ENCODE peak calls at places on chromosomes 3 and 15, in eight cellular contexts. One of them, this sample, is unnamed.

GRCh38 chr3:123194552-123194951 is 7.2 kb upstream of the SEC22A start:
- DNase-seq in AG08395: peak
- DNase-seq in neuronal stem cell: peak
- DNase-seq in GM12865: no peak
- DNase-seq in ELF-1: peak
- DNase-seq in left ventricle myocardium inferior: no peak
- DNase-seq in non-pigmented ciliary epithelial cell: no peak
- DNase-seq in GM13977: no peak
- DNase-seq in this sample: no peak

GRCh38 chr3:129701161-129701560 is 94.7 kb upstream of the PLXND1 start:
- DNase-seq in GM13977: no peak
- DNase-seq in GM12865: no peak
- DNase-seq in ELF-1: no peak
- DNase-seq in non-pigmented ciliary epithelial cell: no peak
- DNase-seq in left ventricle myocardium inferior: no peak
- DNase-seq in neuronal stem cell: no peak
- DNase-seq in AG08395: no peak
- DNase-seq in this sample: no peak

GRCh38 chr15:61796056-61796455 is 264.2 kb downstream of the VPS13C start:
- DNase-seq in non-pigmented ciliary epithelial cell: no peak
- DNase-seq in GM12865: no peak
- DNase-seq in GM13977: no peak
- DNase-seq in ELF-1: no peak
- DNase-seq in neuronal stem cell: no peak
- DNase-seq in AG08395: peak
- DNase-seq in left ventricle myocardium inferior: no peak
- DNase-seq in this sample: no peak

GRCh38 chr15:59741274-59741906 is 52.3 kb upstream of the BNIP2 start:
- DNase-seq in AG08395: peak
- DNase-seq in left ventricle myocardium inferior: no peak
- DNase-seq in neuronal stem cell: peak
- DNase-seq in ELF-1: peak
- DNase-seq in non-pigmented ciliary epithelial cell: peak
- DNase-seq in GM13977: peak
- DNase-seq in GM12865: no peak
- DNase-seq in this sample: no peak

GRCh38 chr15:77503764-77504163 is 83.1 kb downstream of the HMG20A start:
- DNase-seq in GM12865: no peak
- DNase-seq in neuronal stem cell: no peak
- DNase-seq in left ventricle myocardium inferior: no peak
- DNase-seq in non-pigmented ciliary epithelial cell: no peak
- DNase-seq in AG08395: no peak
- DNase-seq in ELF-1: no peak
- DNase-seq in GM13977: no peak
- DNase-seq in this sample: no peak

GRCh38 chr3:63967675-63968611 is 55.4 kb downstream of the PSMD6 start:
- DNase-seq in non-pigmented ciliary epithelial cell: no peak
- DNase-seq in GM13977: peak
- DNase-seq in neuronal stem cell: no peak
- DNase-seq in left ventricle myocardium inferior: peak
- DNase-seq in AG08395: peak
- DNase-seq in GM12865: peak
- DNase-seq in ELF-1: peak
- DNase-seq in this sample: peak

GRCh38 chr3:100525753-100526612 is 33.6 kb downstream of the TMEM45A start:
- DNase-seq in left ventricle myocardium inferior: no peak
- DNase-seq in AG08395: peak
- DNase-seq in GM12865: no peak
- DNase-seq in GM13977: no peak
- DNase-seq in ELF-1: peak
- DNase-seq in neuronal stem cell: no peak
- DNase-seq in non-pigmented ciliary epithelial cell: peak
- DNase-seq in this sample: peak

GRCh38 chr15:59662260-59662659 is 4.9 kb upstream of the GTF2A2 start:
- DNase-seq in GM13977: no peak
- DNase-seq in AG08395: peak
- DNase-seq in ELF-1: no peak
- DNase-seq in neuronal stem cell: no peak
- DNase-seq in left ventricle myocardium inferior: no peak
- DNase-seq in non-pigmented ciliary epithelial cell: no peak
- DNase-seq in GM12865: no peak
- DNase-seq in this sample: no peak

GRCh38 chr3:71497367-71497925 is 86.1 kb downstream of the FOXP1 start:
- DNase-seq in non-pigmented ciliary epithelial cell: no peak
- DNase-seq in left ventricle myocardium inferior: no peak
- DNase-seq in GM12865: no peak
- DNase-seq in GM13977: no peak
- DNase-seq in AG08395: no peak
- DNase-seq in ELF-1: peak
- DNase-seq in neuronal stem cell: no peak
- DNase-seq in this sample: no peak

GRCh38 chr15:34616613-34617012 is 33.2 kb upstream of the GOLGA8B start:
- DNase-seq in left ventricle myocardium inferior: no peak
- DNase-seq in non-pigmented ciliary epithelial cell: peak
- DNase-seq in AG08395: peak
- DNase-seq in GM12865: peak
- DNase-seq in GM13977: no peak
- DNase-seq in neuronal stem cell: no peak
- DNase-seq in ELF-1: peak
- DNase-seq in this sample: peak

GRCh38 chr3:4071481-4072184 is 231.5 kb upstream of the SETMAR start:
- DNase-seq in AG08395: no peak
- DNase-seq in left ventricle myocardium inferior: no peak
- DNase-seq in neuronal stem cell: peak
- DNase-seq in ELF-1: peak
- DNase-seq in non-pigmented ciliary epithelial cell: no peak
- DNase-seq in GM12865: no peak
- DNase-seq in GM13977: no peak
- DNase-seq in this sample: no peak